ENCODE peak calls at places on chromosome 1, in nine cellular contexts. R is germinal center; Z is MM.1S; X is iris pigment epithelial cell; G is amniotic stem cell; K is NCI-H1092; P is HEK293T; V is activated CD4-positive, alpha-beta T cell treated with anti-CD3 and anti-CD28 coated beads for 4 hours; D is GM13977. B is an unnamed sample.

GRCh38 chr1:17355898-17356297 is 16.1 kb upstream of the PADI6 start:
- DNase-seq in R (peak), Z (no peak), X (no peak), G (no peak), K (no peak), P (no peak), V (no peak), D (no peak), B (no peak)

GRCh38 chr1:114718661-114719423 is 2.3 kb upstream of the NRAS start:
- DNase-seq in R (no peak), Z (no peak), X (peak), G (peak), K (no peak), P (no peak), V (no peak), D (no peak), B (no peak)

GRCh38 chr1:96804649-96805048 is 83.1 kb downstream of the PTBP2 start:
- DNase-seq in R (no peak), Z (no peak), X (no peak), G (no peak), K (no peak), P (no peak), V (no peak), D (no peak), B (no peak)

GRCh38 chr1:184395370-184395769 is 8.5 kb downstream of the C1orf21 start:
- DNase-seq in R (no peak), Z (no peak), X (no peak), G (no peak), K (no peak), P (no peak), V (no peak), D (no peak), B (no peak)

GRCh38 chr1:39676951-39677350 is 5.0 kb upstream of the NT5C1A start:
- DNase-seq in R (no peak), Z (no peak), X (no peak), G (no peak), K (no peak), P (no peak), V (no peak), D (no peak), B (no peak)

GRCh38 chr1:26083246-26083645 is 15.8 kb upstream of the TRIM63 start:
- DNase-seq in R (no peak), Z (no peak), X (peak), G (no peak), K (no peak), P (no peak), V (no peak), D (no peak), B (no peak)

GRCh38 chr1:51157411-51157810 is 55.4 kb downstream of the C1orf185 start:
- DNase-seq in R (no peak), Z (no peak), X (no peak), G (no peak), K (no peak), P (no peak), V (no peak), D (no peak), B (no peak)

GRCh38 chr1:211101481-211101880 is 32.5 kb downstream of the KCNH1 start:
- DNase-seq in R (no peak), Z (no peak), X (no peak), G (no peak), K (no peak), P (no peak), V (no peak), D (no peak), B (no peak)

GRCh38 chr1:147605591-147605990 is 64.3 kb downstream of the BCL9 start:
- DNase-seq in R (no peak), Z (no peak), X (peak), G (no peak), K (no peak), P (no peak), V (no peak), D (no peak), B (no peak)

GRCh38 chr1:65175171-65176070 is 27.4 kb downstream of the AK4 start:
- DNase-seq in R (no peak), Z (no peak), X (peak), G (no peak), K (no peak), P (no peak), V (no peak), D (no peak), B (no peak)

GRCh38 chr1:15975358-15975804 is 520 bp downstream of the ZBTB17 start:
- DNase-seq in R (peak), Z (peak), X (peak), G (no peak), K (peak), P (peak), V (peak), D (peak), B (peak)

GRCh38 chr1:210236840-210237409 is 4.3 kb downstream of the SERTAD4 start:
- DNase-seq in R (no peak), Z (no peak), X (peak), G (no peak), K (no peak), P (peak), V (no peak), D (no peak), B (no peak)

GRCh38 chr1:172883387-172883791 is 167.4 kb downstream of the TNFSF18 start:
- DNase-seq in R (no peak), Z (peak), X (no peak), G (no peak), K (no peak), P (no peak), V (no peak), D (peak), B (no peak)